ENCODE peak calls at places on chromosome 13, in nine cellular contexts. One of them, this sample, is unnamed.

GRCh38 chr13:112062047-112062618 is 4.8 kb upstream of the SOX1 start:
- DNase-seq in cardiac fibroblast: no peak
- DNase-seq in BE2C: no peak
- DNase-seq in neural crest cell: no peak
- DNase-seq in activated B cell treated with CpG ODN at 0.5 μM for 24 hours: no peak
- DNase-seq in pancreas: no peak
- DNase-seq in uterus: no peak
- DNase-seq in activated CD8-positive, alpha-beta T cell treated with anti-CD3 and anti-CD28 coated beads for 36 hours: no peak
- DNase-seq in kidney epithelial cell: no peak
- DNase-seq in this sample: no peak

GRCh38 chr13:60431108-60431700 is 34.2 kb downstream of the TDRD3 start:
- DNase-seq in cardiac fibroblast: peak
- DNase-seq in pancreas: no peak
- DNase-seq in activated CD8-positive, alpha-beta T cell treated with anti-CD3 and anti-CD28 coated beads for 36 hours: no peak
- DNase-seq in kidney epithelial cell: peak
- DNase-seq in BE2C: no peak
- DNase-seq in uterus: no peak
- DNase-seq in neural crest cell: no peak
- DNase-seq in activated B cell treated with CpG ODN at 0.5 μM for 24 hours: no peak
- DNase-seq in this sample: peak

GRCh38 chr13:112510987-112511715 is 76.8 kb downstream of the TUBGCP3 start:
- DNase-seq in cardiac fibroblast: no peak
- DNase-seq in uterus: no peak
- DNase-seq in activated CD8-positive, alpha-beta T cell treated with anti-CD3 and anti-CD28 coated beads for 36 hours: peak
- DNase-seq in pancreas: no peak
- DNase-seq in activated B cell treated with CpG ODN at 0.5 μM for 24 hours: no peak
- DNase-seq in neural crest cell: no peak
- DNase-seq in BE2C: no peak
- DNase-seq in kidney epithelial cell: no peak
- DNase-seq in this sample: no peak

GRCh38 chr13:96229356-96229755 is 139.4 kb downstream of the HS6ST3 start:
- DNase-seq in neural crest cell: no peak
- DNase-seq in kidney epithelial cell: no peak
- DNase-seq in pancreas: no peak
- DNase-seq in activated B cell treated with CpG ODN at 0.5 μM for 24 hours: no peak
- DNase-seq in BE2C: peak
- DNase-seq in uterus: no peak
- DNase-seq in activated CD8-positive, alpha-beta T cell treated with anti-CD3 and anti-CD28 coated beads for 36 hours: no peak
- DNase-seq in cardiac fibroblast: peak
- DNase-seq in this sample: no peak

GRCh38 chr13:41568990-41569387 is 111.6 kb downstream of the RGCC start:
- DNase-seq in cardiac fibroblast: peak
- DNase-seq in kidney epithelial cell: no peak
- DNase-seq in neural crest cell: no peak
- DNase-seq in uterus: no peak
- DNase-seq in activated CD8-positive, alpha-beta T cell treated with anti-CD3 and anti-CD28 coated beads for 36 hours: no peak
- DNase-seq in activated B cell treated with CpG ODN at 0.5 μM for 24 hours: no peak
- DNase-seq in BE2C: no peak
- DNase-seq in pancreas: no peak
- DNase-seq in this sample: no peak

GRCh38 chr13:93227906-93228801 is 1.5 kb downstream of the GPC6 start:
- DNase-seq in neural crest cell: peak
- DNase-seq in uterus: peak
- DNase-seq in activated CD8-positive, alpha-beta T cell treated with anti-CD3 and anti-CD28 coated beads for 36 hours: no peak
- DNase-seq in activated B cell treated with CpG ODN at 0.5 μM for 24 hours: no peak
- DNase-seq in cardiac fibroblast: peak
- DNase-seq in kidney epithelial cell: peak
- DNase-seq in pancreas: peak
- DNase-seq in BE2C: peak
- DNase-seq in this sample: peak

GRCh38 chr13:111961236-111961635 is 105.7 kb upstream of the SOX1 start:
- DNase-seq in pancreas: no peak
- DNase-seq in activated B cell treated with CpG ODN at 0.5 μM for 24 hours: no peak
- DNase-seq in uterus: no peak
- DNase-seq in BE2C: no peak
- DNase-seq in kidney epithelial cell: no peak
- DNase-seq in activated CD8-positive, alpha-beta T cell treated with anti-CD3 and anti-CD28 coated beads for 36 hours: no peak
- DNase-seq in neural crest cell: no peak
- DNase-seq in cardiac fibroblast: no peak
- DNase-seq in this sample: no peak

GRCh38 chr13:30738526-30738925 is 3.2 kb downstream of the ALOX5AP start:
- DNase-seq in kidney epithelial cell: no peak
- DNase-seq in BE2C: no peak
- DNase-seq in activated CD8-positive, alpha-beta T cell treated with anti-CD3 and anti-CD28 coated beads for 36 hours: no peak
- DNase-seq in activated B cell treated with CpG ODN at 0.5 μM for 24 hours: no peak
- DNase-seq in neural crest cell: no peak
- DNase-seq in pancreas: no peak
- DNase-seq in cardiac fibroblast: no peak
- DNase-seq in uterus: no peak
- DNase-seq in this sample: no peak

GRCh38 chr13:79777504-79777903 is 296.5 kb downstream of the NDFIP2 start:
- DNase-seq in activated B cell treated with CpG ODN at 0.5 μM for 24 hours: no peak
- DNase-seq in activated CD8-positive, alpha-beta T cell treated with anti-CD3 and anti-CD28 coated beads for 36 hours: no peak
- DNase-seq in neural crest cell: no peak
- DNase-seq in kidney epithelial cell: no peak
- DNase-seq in pancreas: no peak
- DNase-seq in uterus: no peak
- DNase-seq in cardiac fibroblast: no peak
- DNase-seq in BE2C: no peak
- DNase-seq in this sample: no peak

GRCh38 chr13:83332751-83333150 is 549.5 kb downstream of the SLITRK1 start:
- DNase-seq in cardiac fibroblast: no peak
- DNase-seq in activated CD8-positive, alpha-beta T cell treated with anti-CD3 and anti-CD28 coated beads for 36 hours: no peak
- DNase-seq in BE2C: no peak
- DNase-seq in uterus: no peak
- DNase-seq in kidney epithelial cell: no peak
- DNase-seq in pancreas: no peak
- DNase-seq in neural crest cell: no peak
- DNase-seq in activated B cell treated with CpG ODN at 0.5 μM for 24 hours: no peak
- DNase-seq in this sample: no peak

GRCh38 chr13:50376895-50377575 is 361.8 kb downstream of the KCNRG start:
- DNase-seq in kidney epithelial cell: no peak
- DNase-seq in uterus: no peak
- DNase-seq in BE2C: no peak
- DNase-seq in pancreas: no peak
- DNase-seq in activated B cell treated with CpG ODN at 0.5 μM for 24 hours: no peak
- DNase-seq in neural crest cell: no peak
- DNase-seq in activated CD8-positive, alpha-beta T cell treated with anti-CD3 and anti-CD28 coated beads for 36 hours: no peak
- DNase-seq in cardiac fibroblast: no peak
- DNase-seq in this sample: no peak

GRCh38 chr13:114071441-114071840 is 61.0 kb downstream of the RASA3 start:
- DNase-seq in uterus: no peak
- DNase-seq in pancreas: no peak
- DNase-seq in neural crest cell: peak
- DNase-seq in kidney epithelial cell: no peak
- DNase-seq in activated CD8-positive, alpha-beta T cell treated with anti-CD3 and anti-CD28 coated beads for 36 hours: no peak
- DNase-seq in cardiac fibroblast: no peak
- DNase-seq in activated B cell treated with CpG ODN at 0.5 μM for 24 hours: no peak
- DNase-seq in BE2C: no peak
- DNase-seq in this sample: no peak

GRCh38 chr13:41655997-41656396 is 198.6 kb downstream of the RGCC start:
- DNase-seq in BE2C: no peak
- DNase-seq in cardiac fibroblast: no peak
- DNase-seq in uterus: no peak
- DNase-seq in activated B cell treated with CpG ODN at 0.5 μM for 24 hours: no peak
- DNase-seq in pancreas: no peak
- DNase-seq in kidney epithelial cell: no peak
- DNase-seq in neural crest cell: no peak
- DNase-seq in activated CD8-positive, alpha-beta T cell treated with anti-CD3 and anti-CD28 coated beads for 36 hours: no peak
- DNase-seq in this sample: no peak

GRCh38 chr13:91922969-91923592 is 524.7 kb downstream of the GPC5 start:
- DNase-seq in uterus: no peak
- DNase-seq in pancreas: no peak
- DNase-seq in cardiac fibroblast: no peak
- DNase-seq in activated B cell treated with CpG ODN at 0.5 μM for 24 hours: no peak
- DNase-seq in BE2C: peak
- DNase-seq in kidney epithelial cell: no peak
- DNase-seq in activated CD8-positive, alpha-beta T cell treated with anti-CD3 and anti-CD28 coated beads for 36 hours: no peak
- DNase-seq in neural crest cell: no peak
- DNase-seq in this sample: no peak
- TF ChIP-seq CTCF in uterus: no peak
- TF ChIP-seq CTCF in pancreas: no peak
- TF ChIP-seq CTCF in cardiac fibroblast: no peak
- TF ChIP-seq CTCF in activated B cell treated with CpG ODN at 0.5 μM for 24 hours: no peak
- TF ChIP-seq CTCF in BE2C: peak
- TF ChIP-seq CTCF in kidney epithelial cell: peak
- TF ChIP-seq CTCF in activated CD8-positive, alpha-beta T cell treated with anti-CD3 and anti-CD28 coated beads for 36 hours: no peak
- TF ChIP-seq CTCF in neural crest cell: peak
- TF ChIP-seq CTCF in this sample: no peak

DNA sequence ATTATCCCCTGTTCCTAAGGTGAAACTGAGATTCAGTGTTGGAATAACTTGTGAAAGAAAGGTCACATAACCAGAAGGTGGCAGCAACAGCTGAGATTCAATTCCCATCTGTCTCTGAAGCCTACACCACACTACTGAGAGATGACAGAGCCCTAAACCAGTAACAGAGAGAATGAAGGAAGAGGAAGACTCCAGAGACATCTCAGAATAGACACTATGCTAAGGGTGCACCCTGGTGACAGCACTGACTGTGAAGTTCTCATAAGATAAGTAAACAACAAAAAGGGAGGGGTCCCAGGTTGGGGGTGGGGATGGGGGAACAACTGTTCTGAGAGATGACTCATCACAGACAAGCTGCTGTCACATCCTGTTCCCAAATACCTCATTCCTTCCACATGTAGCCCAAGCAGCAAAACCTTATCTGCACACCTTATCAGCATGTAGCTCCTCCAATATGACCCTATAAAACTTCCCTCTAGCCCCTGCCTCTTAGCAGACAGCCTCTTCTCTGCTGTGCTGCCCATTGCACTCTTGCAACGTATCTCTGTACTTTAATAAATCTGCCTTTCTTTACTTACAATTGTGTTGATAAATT is 46.5 kb downstream of the UTP14C start:
- DNase-seq in activated B cell treated with CpG ODN at 0.5 μM for 24 hours: no peak
- DNase-seq in kidney epithelial cell: no peak
- DNase-seq in pancreas: no peak
- DNase-seq in activated CD8-positive, alpha-beta T cell treated with anti-CD3 and anti-CD28 coated beads for 36 hours: peak
- DNase-seq in BE2C: no peak
- DNase-seq in cardiac fibroblast: peak
- DNase-seq in neural crest cell: no peak
- DNase-seq in uterus: no peak
- DNase-seq in this sample: peak
- TF ChIP-seq CTCF in activated B cell treated with CpG ODN at 0.5 μM for 24 hours: no peak
- TF ChIP-seq CTCF in kidney epithelial cell: peak
- TF ChIP-seq CTCF in pancreas: no peak
- TF ChIP-seq CTCF in activated CD8-positive, alpha-beta T cell treated with anti-CD3 and anti-CD28 coated beads for 36 hours: no peak
- TF ChIP-seq CTCF in BE2C: peak
- TF ChIP-seq CTCF in cardiac fibroblast: peak
- TF ChIP-seq CTCF in neural crest cell: no peak
- TF ChIP-seq CTCF in uterus: no peak
- TF ChIP-seq CTCF in this sample: peak

DNA sequence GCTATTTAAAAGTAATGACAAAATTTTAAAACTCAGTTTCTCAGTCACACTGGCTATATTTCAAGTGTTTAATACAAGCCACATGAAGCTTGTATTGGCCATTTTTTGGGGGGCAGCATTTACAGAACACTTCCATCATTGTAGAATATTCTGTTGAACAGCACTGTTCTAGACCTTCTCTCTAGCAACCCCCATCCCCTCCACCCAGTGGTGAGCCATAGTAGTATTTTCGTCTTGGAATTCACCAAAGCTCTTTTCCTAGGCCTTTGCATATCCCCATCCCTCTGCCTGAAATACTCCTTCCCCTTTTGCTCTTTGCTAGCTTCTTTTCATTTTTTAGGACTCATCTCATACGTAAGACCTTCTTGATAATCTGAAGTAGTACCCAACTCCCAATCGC is 99.5 kb downstream of the ZC3H13 start:
- DNase-seq in kidney epithelial cell: no peak
- DNase-seq in cardiac fibroblast: no peak
- DNase-seq in activated CD8-positive, alpha-beta T cell treated with anti-CD3 and anti-CD28 coated beads for 36 hours: no peak
- DNase-seq in BE2C: no peak
- DNase-seq in uterus: no peak
- DNase-seq in neural crest cell: no peak
- DNase-seq in pancreas: no peak
- DNase-seq in activated B cell treated with CpG ODN at 0.5 μM for 24 hours: no peak
- DNase-seq in this sample: no peak
- TF ChIP-seq CTCF in kidney epithelial cell: no peak
- TF ChIP-seq CTCF in cardiac fibroblast: no peak
- TF ChIP-seq CTCF in activated CD8-positive, alpha-beta T cell treated with anti-CD3 and anti-CD28 coated beads for 36 hours: no peak
- TF ChIP-seq CTCF in BE2C: no peak
- TF ChIP-seq CTCF in uterus: no peak
- TF ChIP-seq CTCF in neural crest cell: no peak
- TF ChIP-seq CTCF in pancreas: no peak
- TF ChIP-seq CTCF in activated B cell treated with CpG ODN at 0.5 μM for 24 hours: no peak
- TF ChIP-seq CTCF in this sample: no peak

DNA sequence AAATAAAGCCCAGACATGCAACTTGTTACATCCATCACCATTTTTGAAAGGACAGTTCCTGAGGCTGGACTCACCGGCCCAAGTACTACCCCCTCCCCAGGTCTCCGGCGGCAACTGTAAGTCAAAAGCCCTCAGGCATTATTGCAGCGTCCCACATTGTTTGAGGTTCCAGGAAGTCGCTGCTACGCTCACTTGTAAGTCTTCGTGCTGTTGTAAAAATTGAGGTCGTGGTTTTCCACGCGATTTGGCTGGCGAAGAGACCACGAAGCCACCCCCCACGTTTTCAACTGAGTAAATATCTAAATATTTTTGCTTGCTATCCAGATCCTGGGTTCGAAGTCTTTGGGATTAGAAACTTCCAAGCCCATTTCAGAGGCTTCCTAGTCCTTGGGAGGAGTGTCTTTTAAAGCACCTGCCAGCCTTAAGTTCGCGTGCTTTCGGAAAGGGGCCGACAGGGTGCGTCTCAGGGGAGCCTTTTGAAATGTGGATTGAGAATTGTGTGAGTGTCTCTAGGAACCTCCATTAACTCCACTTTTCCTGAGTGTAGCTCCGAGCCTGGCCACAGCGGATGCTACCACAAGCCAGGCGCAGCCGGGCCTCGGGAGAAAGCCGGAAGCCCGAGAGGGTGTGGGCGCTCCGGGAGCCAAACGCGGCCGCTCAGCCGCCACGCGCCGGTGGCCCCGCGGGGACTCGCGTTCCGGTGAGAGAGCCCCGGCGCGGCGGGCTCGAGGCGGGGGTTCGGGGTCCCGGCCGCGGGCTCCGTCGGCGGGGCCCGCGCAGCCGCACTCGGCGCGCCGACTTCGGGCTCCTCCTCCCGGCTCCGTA is at the start of gene FNDC3A:
- DNase-seq in activated CD8-positive, alpha-beta T cell treated with anti-CD3 and anti-CD28 coated beads for 36 hours: peak
- DNase-seq in neural crest cell: peak
- DNase-seq in uterus: peak
- DNase-seq in cardiac fibroblast: peak
- DNase-seq in kidney epithelial cell: no peak
- DNase-seq in pancreas: peak
- DNase-seq in BE2C: peak
- DNase-seq in activated B cell treated with CpG ODN at 0.5 μM for 24 hours: peak
- DNase-seq in this sample: peak
- TF ChIP-seq CTCF in activated CD8-positive, alpha-beta T cell treated with anti-CD3 and anti-CD28 coated beads for 36 hours: no peak
- TF ChIP-seq CTCF in neural crest cell: peak
- TF ChIP-seq CTCF in uterus: no peak
- TF ChIP-seq CTCF in cardiac fibroblast: peak
- TF ChIP-seq CTCF in kidney epithelial cell: peak
- TF ChIP-seq CTCF in pancreas: no peak
- TF ChIP-seq CTCF in BE2C: no peak
- TF ChIP-seq CTCF in activated B cell treated with CpG ODN at 0.5 μM for 24 hours: no peak
- TF ChIP-seq CTCF in this sample: no peak